ENCODE peak calls at places on chromosomes 3 and 15, in seven cellular contexts. L is NCI-H1105 treated with DMSO at 0.1 percent for 48 hours, H is ecto neural progenitor cell, P is posterior cingulate gyrus, O is fibroblast of mammary gland, F is adipocyte, Q is neural crest cell. I is an unnamed sample.

GRCh38 chr15:70917955-70918354 is 25.3 kb downstream of the LRRC49 start:
- DNase-seq in H (no peak), P (no peak), L (no peak), Q (no peak), F (no peak), O (no peak), I (no peak)

GRCh38 chr3:161343540-161343939 is 27.8 kb downstream of the SPTSSB start:
- DNase-seq in P (no peak), O (no peak), F (no peak), H (no peak), L (no peak), Q (no peak), I (no peak)

GRCh38 chr3:33047842-33048834 is 48.8 kb downstream of the GLB1 start:
- DNase-seq in Q (no peak), P (no peak), F (no peak), O (no peak), H (no peak), L (no peak), I (no peak)

GRCh38 chr3:169865176-169865800 is 4.4 kb downstream of the LRRC31 start:
- DNase-seq in H (no peak), Q (no peak), P (no peak), O (no peak), F (no peak), L (no peak), I (no peak)

GRCh38 chr3:15630646-15631350 is 29.3 kb downstream of the BTD start:
- DNase-seq in O (peak; percentile 77), Q (no peak), H (no peak), P (no peak), F (peak; percentile 90), L (no peak), I (no peak)

GRCh38 chr3:150875548-150875947 is 29.7 kb downstream of the MINDY4B start:
- DNase-seq in H (no peak), P (no peak), Q (no peak), L (no peak), O (no peak), F (peak; percentile 33), I (no peak)

GRCh38 chr15:29904731-29905417 is 82.6 kb upstream of the TJP1 start:
- DNase-seq in F (peak; percentile 50), Q (no peak), L (no peak), H (no peak), O (peak; percentile 76), P (no peak), I (no peak)

GRCh38 chr15:96365781-96366525 is 35.5 kb downstream of the NR2F2 start:
- DNase-seq in H (peak; percentile 76), F (no peak), Q (no peak), O (no peak), L (no peak), P (no peak), I (no peak)

GRCh38 chr3:195385526-195385925 is 57.3 kb downstream of the ACAP2 start:
- DNase-seq in P (no peak), O (no peak), F (peak; percentile 11), H (no peak), L (no peak), Q (no peak), I (no peak)

GRCh38 chr3:109952924-109953323 is 615.6 kb upstream of the DPPA4 start:
- DNase-seq in P (no peak), H (no peak), O (peak; percentile 47), F (peak; percentile 62), L (no peak), Q (no peak), I (no peak)

GRCh38 chr3:112948346-112948838 is 26.5 kb downstream of the CD200R1 start:
- DNase-seq in P (no peak), O (no peak), L (no peak), H (no peak), Q (no peak), F (no peak), I (no peak)

GRCh38 chr15:93929375-93930094 is 301.8 kb upstream of the MCTP2 start:
- DNase-seq in H (no peak), Q (no peak), L (no peak), O (peak; percentile 97), F (peak; percentile 5), P (no peak), I (peak; percentile 65)

GRCh38 chr3:106699093-106699492 is 678.1 kb upstream of the CCDC54 start:
- DNase-seq in F (no peak), Q (no peak), O (no peak), L (peak; percentile 90), H (peak; percentile 41), P (no peak), I (no peak)

GRCh38 chr3:188698436-188698835 is 473.3 kb upstream of the TPRG1 start:
- DNase-seq in H (no peak), L (no peak), P (no peak), O (no peak), Q (no peak), F (no peak), I (no peak)

GRCh38 chr15:71391421-71392047 is 276.3 kb downstream of the THSD4 start:
- DNase-seq in L (no peak), H (no peak), O (no peak), P (no peak), F (no peak), Q (no peak), I (no peak)

GRCh38 chr3:114506622-114507300 is 212.9 kb downstream of the TIGIT start:
- DNase-seq in Q (no peak), F (peak; percentile 74), L (no peak), H (no peak), P (no peak), O (peak; percentile 87), I (no peak)

I was measured in C1 segment of cervical spinal cord.